ENCODE peak calls at places on chromosomes 13 and 19, in five cellular contexts. A, H, B, M and V are unnamed samples.

GRCh38 chr13:57644106-57644505 is 12.6 kb downstream of the PCDH17 start:
- DNase-seq in M (no peak), A (no peak), H (no peak), B (no peak), V (no peak)

GRCh38 chr13:32941368-32941767 is 74.9 kb upstream of the KL start:
- DNase-seq in M (no peak), A (no peak), H (peak; percentile 10), B (no peak), V (peak; percentile 64)

GRCh38 chr19:47598407-47599349 is 10.3 kb upstream of the BICRA start:
- DNase-seq in A (no peak), B (peak; percentile 91), M (peak; percentile 87), H (peak; percentile 95), V (peak; percentile 97)

GRCh38 chr13:35785563-35786327 is 309.3 kb upstream of the MAB21L1 start:
- DNase-seq in H (no peak), A (no peak), M (no peak), B (no peak), V (no peak)

GRCh38 chr19:14536926-14537692 is 7.7 kb downstream of the TECR start:
- DNase-seq in M (peak; percentile 79), A (peak; percentile 90), H (peak; percentile 89), B (peak; percentile 98), V (peak; percentile 82)

GRCh38 chr13:106616729-106617128 is 48.8 kb upstream of the ARGLU1 start:
- DNase-seq in M (no peak), H (no peak), B (no peak), A (no peak), V (no peak)

GRCh38 chr19:38013913-38014575 is 107.0 kb downstream of the SIPA1L3 start:
- DNase-seq in A (no peak), H (no peak), B (no peak), M (no peak), V (no peak)

GRCh38 chr13:113774177-113775107 is 15.4 kb downstream of the TMEM255B start:
- DNase-seq in H (peak; percentile 74), M (no peak), B (no peak), A (no peak), V (no peak)

GRCh38 chr13:31538067-31539042 is 201.0 kb upstream of the RXFP2 start:
- DNase-seq in M (no peak), B (no peak), H (peak; percentile 69), A (no peak), V (peak; percentile 65)

GRCh38 chr13:39886336-39886735 is 230.9 kb downstream of the COG6 start:
- DNase-seq in M (no peak), B (no peak), A (no peak), H (no peak), V (no peak)

GRCh38 chr19:1251503-1252220 is 3.3 kb downstream of the MIDN start:
- DNase-seq in H (no peak), M (no peak), B (peak; percentile 71), A (no peak), V (peak; percentile 50)

GRCh38 chr13:26377038-26377437 is 123.1 kb downstream of the CDK8 start:
- DNase-seq in M (no peak), B (peak; percentile 81), A (no peak), H (peak; percentile 20), V (peak; percentile 38)

GRCh38 chr13:93180376-93180966 is 46.1 kb upstream of the GPC6 start:
- DNase-seq in A (no peak), B (no peak), H (peak; percentile 64), M (no peak), V (peak; percentile 86)

GRCh38 chr19:39926170-39926755 is 8.2 kb downstream of the FCGBP start:
- DNase-seq in B (peak; percentile 18), H (no peak), M (no peak), A (no peak), V (no peak)

GRCh38 chr13:36718146-36718545 is 44.3 kb downstream of the SERTM1 start:
- DNase-seq in B (no peak), M (no peak), H (peak; percentile 36), A (no peak), V (peak; percentile 19)

GRCh38 chr19:15902254-15902653 is 4.4 kb upstream of the CYP4F2 start:
- DNase-seq in B (no peak), M (no peak), A (no peak), H (no peak), V (no peak)

GRCh38 chr13:35143123-35143522 is 201.1 kb downstream of the NBEA start:
- DNase-seq in B (no peak), M (no peak), A (no peak), H (peak; percentile 17), V (peak; percentile 13)

GRCh38 chr19:3207466-3208242 is 16.8 kb upstream of the CELF5 start:
- DNase-seq in M (no peak), A (no peak), H (no peak), B (peak; percentile 87), V (peak; percentile 43)

GRCh38 chr19:46367434-46367833 is 20.5 kb downstream of the PPP5C start:
- DNase-seq in A (no peak), H (no peak), M (no peak), B (no peak), V (no peak)

GRCh38 chr19:2654585-2654861 is 48.0 kb downstream of the GNG7 start:
- DNase-seq in A (no peak), M (no peak), H (no peak), B (no peak), V (no peak)

GRCh38 chr13:76307157-76307556 is 579.0 kb downstream of the KCTD12 start:
- DNase-seq in B (no peak), H (peak; percentile 70), M (no peak), A (no peak), V (peak; percentile 69)

GRCh38 chr13:50357586-50358118 is 342.4 kb downstream of the KCNRG start:
- DNase-seq in H (peak; percentile 84), B (no peak), M (peak; percentile 76), A (no peak), V (peak; percentile 69)

GRCh38 chr13:39567569-39567968 is 35.4 kb downstream of the LHFPL6 start:
- DNase-seq in A (no peak), B (no peak), H (no peak), M (no peak), V (no peak)

GRCh38 chr19:7363225-7363624 is 14.5 kb downstream of the ARHGEF18 start:
- DNase-seq in A (no peak), M (no peak), B (no peak), H (no peak), V (no peak)

GRCh38 chr13:34172048-34172447 is 354.1 kb downstream of the RFC3 start:
- DNase-seq in H (no peak), M (no peak), A (no peak), B (no peak), V (peak; percentile 21)

GRCh38 chr13:50441141-50441540 is 402.4 kb downstream of the DLEU7 start:
- DNase-seq in B (no peak), H (no peak), M (no peak), A (no peak), V (no peak)

GRCh38 chr19:50264483-50265186 is 61.2 kb downstream of the MYH14 start:
- DNase-seq in A (no peak), H (no peak), M (no peak), B (peak; percentile 71), V (no peak)

GRCh38 chr13:92590503-92590908 is 636.1 kb upstream of the GPC6 start:
- DNase-seq in H (peak; percentile 55), M (no peak), B (no peak), A (no peak), V (peak; percentile 53)

GRCh38 chr19:18487576-18488402 is 34.1 kb downstream of the ELL start:
- DNase-seq in A (no peak), M (no peak), H (no peak), B (no peak), V (no peak)
- TF ChIP-seq CTCF in A (no peak), M (no peak), H (no peak), B (no peak), V (no peak)

GRCh38 chr19:19402656-19403372 is 2.7 kb upstream of the GATAD2A start:
- DNase-seq in H (peak; percentile 52), M (no peak), B (no peak), A (no peak), V (peak; percentile 46)

GRCh38 chr19:19403373-19403901 is 2.0 kb upstream of the GATAD2A start:
- DNase-seq in B (no peak), M (no peak), H (no peak), A (no peak), V (peak; percentile 27)

GRCh38 chr19:19404879-19405860 is at the start of gene GATAD2A:
- DNase-seq in H (peak; percentile 93), M (peak; percentile 92), B (peak; percentile 96), A (peak; percentile 94), V (peak; percentile 93)

DNA sequence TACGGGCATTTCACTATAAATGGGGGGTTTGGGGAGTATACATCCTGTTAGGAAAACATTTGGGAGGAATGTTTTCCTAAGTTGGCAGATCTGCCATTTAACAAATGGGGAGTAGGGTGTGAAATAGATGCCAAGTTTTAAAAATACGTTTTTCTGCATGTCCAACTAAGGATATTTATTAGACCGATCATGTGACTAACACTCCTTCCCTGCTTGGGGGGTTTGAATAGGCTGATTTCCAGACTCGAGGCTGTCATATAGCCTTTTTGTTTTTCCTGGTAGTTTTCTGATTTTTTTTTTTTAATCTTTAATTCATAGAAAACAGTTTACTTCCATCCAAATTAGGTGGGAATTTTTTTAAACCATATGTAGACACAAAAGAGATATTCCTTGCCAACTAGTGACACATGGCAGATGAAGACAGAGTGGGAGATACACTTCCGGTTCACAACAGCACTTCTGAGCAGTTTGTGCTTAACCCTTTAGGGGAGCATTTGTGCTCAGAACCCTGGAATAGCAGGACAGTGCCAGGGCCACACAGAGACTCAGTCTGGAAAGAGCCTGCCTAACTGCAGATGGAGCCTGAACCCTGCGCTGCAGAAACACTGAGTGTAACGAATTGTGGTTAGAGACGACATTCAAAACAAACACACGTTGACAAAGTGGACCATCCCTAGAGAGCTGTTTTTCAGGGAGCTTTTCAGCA is 5.6 kb upstream of the GATAD2A start:
- DNase-seq in M (no peak), H (peak; percentile 65), B (no peak), A (no peak), V (peak; percentile 56)
- H3K4me3 ChIP-seq in M (no peak overlapping the region), H (no peak overlapping the region), B (no peak overlapping the region), A (no peak overlapping the region), V (no peak overlapping the region)

DNA sequence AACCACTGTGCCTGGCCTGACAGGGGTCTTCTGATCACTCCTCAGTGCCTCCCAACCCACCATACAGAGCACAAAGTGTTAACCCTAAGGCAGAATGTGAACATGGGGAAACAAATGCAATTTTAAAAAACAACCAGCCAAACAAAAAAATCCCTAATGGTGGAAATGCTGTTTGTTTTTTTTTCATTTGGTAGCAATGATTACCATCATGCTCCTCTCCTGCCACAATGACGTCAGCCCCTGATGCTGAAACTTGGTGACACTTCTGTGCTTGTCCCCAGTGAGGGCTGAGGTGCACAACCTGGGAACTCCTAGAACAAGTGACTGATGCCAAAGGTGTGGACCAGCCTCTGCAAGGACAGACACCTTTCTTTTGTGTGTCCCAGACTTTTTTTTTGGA is 4.0 kb upstream of the TSPAN16 start:
- DNase-seq in B (no peak), A (no peak), M (no peak), H (no peak), V (no peak)
- TF ChIP-seq CTCF in B (no peak), A (no peak), M (no peak), H (no peak), V (no peak)

GRCh38 chr19:36149673-36150406 is 2.4 kb downstream of the COX7A1 start:
- DNase-seq in A (no peak), B (no peak), M (no peak), H (no peak), V (no peak)

GRCh38 chr19:36152061-36152885 is at the start of gene COX7A1:
- DNase-seq in H (peak; percentile 68), M (peak; percentile 74), B (peak; percentile 54), A (peak; percentile 62), V (peak; percentile 65)

GRCh38 chr19:36150586-36150985 is 1.7 kb downstream of the COX7A1 start:
- DNase-seq in H (no peak), M (no peak), A (no peak), B (no peak), V (no peak)

GRCh38 chr19:36152886-36153525 is 759 bp upstream of the COX7A1 start:
- DNase-seq in H (no peak), B (no peak), A (no peak), M (no peak), V (no peak)

GRCh38 chr19:36151144-36152051 is 849 bp downstream of the COX7A1 start:
- DNase-seq in A (no peak), B (peak; percentile 71), M (peak; percentile 68), H (peak; percentile 17), V (peak; percentile 20)
- H3K4me3 ChIP-seq in A (peak overlapping the region; percentile 63), B (no peak overlapping the region), M (peak overlapping the region; percentile 50), H (peak overlapping the region; percentile 53), V (peak overlapping the region; percentile 60)